ENCODE peak calls at places on chromosomes 3 and 15, in six cellular contexts. One of them, this sample, is unnamed.

GRCh38 chr15:83992356-83993031 is 243.1 kb upstream of the GOLGA6L4 start:
- DNase-seq in endothelial cell: no peak
- DNase-seq in neural crest cell: no peak
- DNase-seq in activated CD8-positive, alpha-beta T cell treated with anti-CD3 and anti-CD28 coated beads for 36 hours: no peak
- DNase-seq in ovary: no peak
- DNase-seq in CD4-positive, alpha-beta T cell: no peak
- DNase-seq in this sample: no peak

GRCh38 chr15:27701956-27702355 is 397.2 kb downstream of the OCA2 start:
- DNase-seq in activated CD8-positive, alpha-beta T cell treated with anti-CD3 and anti-CD28 coated beads for 36 hours: no peak
- DNase-seq in neural crest cell: no peak
- DNase-seq in ovary: no peak
- DNase-seq in CD4-positive, alpha-beta T cell: no peak
- DNase-seq in endothelial cell: no peak
- DNase-seq in this sample: no peak

GRCh38 chr15:45355860-45356259 is 22.5 kb downstream of the GATM start:
- DNase-seq in CD4-positive, alpha-beta T cell: no peak
- DNase-seq in activated CD8-positive, alpha-beta T cell treated with anti-CD3 and anti-CD28 coated beads for 36 hours: no peak
- DNase-seq in neural crest cell: no peak
- DNase-seq in endothelial cell: no peak
- DNase-seq in ovary: no peak
- DNase-seq in this sample: no peak

GRCh38 chr3:47394867-47395266 is 14.0 kb downstream of the PTPN23 start:
- DNase-seq in neural crest cell: no peak
- DNase-seq in CD4-positive, alpha-beta T cell: no peak
- DNase-seq in ovary: no peak
- DNase-seq in activated CD8-positive, alpha-beta T cell treated with anti-CD3 and anti-CD28 coated beads for 36 hours: no peak
- DNase-seq in endothelial cell: no peak
- DNase-seq in this sample: no peak

GRCh38 chr3:191412764-191413163 is 48.2 kb upstream of the PYDC2 start:
- DNase-seq in ovary: no peak
- DNase-seq in activated CD8-positive, alpha-beta T cell treated with anti-CD3 and anti-CD28 coated beads for 36 hours: no peak
- DNase-seq in neural crest cell: no peak
- DNase-seq in CD4-positive, alpha-beta T cell: no peak
- DNase-seq in endothelial cell: peak
- DNase-seq in this sample: no peak

GRCh38 chr3:194277547-194278091 is 73.5 kb downstream of the CPN2 start:
- DNase-seq in ovary: peak
- DNase-seq in CD4-positive, alpha-beta T cell: no peak
- DNase-seq in neural crest cell: no peak
- DNase-seq in endothelial cell: no peak
- DNase-seq in activated CD8-positive, alpha-beta T cell treated with anti-CD3 and anti-CD28 coated beads for 36 hours: no peak
- DNase-seq in this sample: no peak

GRCh38 chr3:9193633-9194032 is 55.8 kb downstream of the SRGAP3 start:
- DNase-seq in activated CD8-positive, alpha-beta T cell treated with anti-CD3 and anti-CD28 coated beads for 36 hours: no peak
- DNase-seq in CD4-positive, alpha-beta T cell: no peak
- DNase-seq in endothelial cell: no peak
- DNase-seq in ovary: no peak
- DNase-seq in neural crest cell: no peak
- DNase-seq in this sample: no peak

GRCh38 chr15:66701422-66702034 is 508 bp upstream of the SMAD6 start:
- DNase-seq in neural crest cell: peak
- DNase-seq in activated CD8-positive, alpha-beta T cell treated with anti-CD3 and anti-CD28 coated beads for 36 hours: peak
- DNase-seq in ovary: peak
- DNase-seq in CD4-positive, alpha-beta T cell: no peak
- DNase-seq in endothelial cell: peak
- DNase-seq in this sample: peak

GRCh38 chr3:121834734-121835709 is at the start of the genes EAF2 and IQCB1:
- DNase-seq in ovary: peak
- DNase-seq in endothelial cell: peak
- DNase-seq in activated CD8-positive, alpha-beta T cell treated with anti-CD3 and anti-CD28 coated beads for 36 hours: peak
- DNase-seq in neural crest cell: peak
- DNase-seq in CD4-positive, alpha-beta T cell: peak
- DNase-seq in this sample: peak
- TF ChIP-seq CTCF in ovary: no peak
- TF ChIP-seq CTCF in endothelial cell: no peak
- TF ChIP-seq CTCF in activated CD8-positive, alpha-beta T cell treated with anti-CD3 and anti-CD28 coated beads for 36 hours: no peak
- TF ChIP-seq CTCF in neural crest cell: no peak
- TF ChIP-seq CTCF in CD4-positive, alpha-beta T cell: no peak
- TF ChIP-seq CTCF in this sample: no peak

GRCh38 chr3:26029323-26029722 is 239.4 kb downstream of the OXSM start:
- DNase-seq in activated CD8-positive, alpha-beta T cell treated with anti-CD3 and anti-CD28 coated beads for 36 hours: no peak
- DNase-seq in ovary: no peak
- DNase-seq in endothelial cell: no peak
- DNase-seq in neural crest cell: no peak
- DNase-seq in CD4-positive, alpha-beta T cell: no peak
- DNase-seq in this sample: no peak
- TF ChIP-seq CTCF in activated CD8-positive, alpha-beta T cell treated with anti-CD3 and anti-CD28 coated beads for 36 hours: no peak
- TF ChIP-seq CTCF in ovary: no peak
- TF ChIP-seq CTCF in endothelial cell: no peak
- TF ChIP-seq CTCF in neural crest cell: no peak
- TF ChIP-seq CTCF in CD4-positive, alpha-beta T cell: no peak
- TF ChIP-seq CTCF in this sample: no peak

GRCh38 chr3:68207327-68207726 is 552.9 kb upstream of the SUCLG2 start:
- DNase-seq in CD4-positive, alpha-beta T cell: no peak
- DNase-seq in ovary: no peak
- DNase-seq in activated CD8-positive, alpha-beta T cell treated with anti-CD3 and anti-CD28 coated beads for 36 hours: no peak
- DNase-seq in endothelial cell: no peak
- DNase-seq in neural crest cell: no peak
- DNase-seq in this sample: no peak

GRCh38 chr3:68211637-68212036 is 557.2 kb upstream of the SUCLG2 start:
- DNase-seq in endothelial cell: no peak
- DNase-seq in activated CD8-positive, alpha-beta T cell treated with anti-CD3 and anti-CD28 coated beads for 36 hours: no peak
- DNase-seq in CD4-positive, alpha-beta T cell: no peak
- DNase-seq in ovary: no peak
- DNase-seq in neural crest cell: no peak
- DNase-seq in this sample: no peak

GRCh38 chr3:68206524-68207117 is 552.2 kb upstream of the SUCLG2 start:
- DNase-seq in CD4-positive, alpha-beta T cell: no peak
- DNase-seq in neural crest cell: no peak
- DNase-seq in endothelial cell: no peak
- DNase-seq in ovary: no peak
- DNase-seq in activated CD8-positive, alpha-beta T cell treated with anti-CD3 and anti-CD28 coated beads for 36 hours: no peak
- DNase-seq in this sample: no peak
- TF ChIP-seq CTCF in CD4-positive, alpha-beta T cell: no peak
- TF ChIP-seq CTCF in neural crest cell: no peak
- TF ChIP-seq CTCF in endothelial cell: no peak
- TF ChIP-seq CTCF in ovary: no peak
- TF ChIP-seq CTCF in activated CD8-positive, alpha-beta T cell treated with anti-CD3 and anti-CD28 coated beads for 36 hours: no peak
- TF ChIP-seq CTCF in this sample: peak

GRCh38 chr15:38871638-38872037 is 307.0 kb upstream of the RASGRP1 start:
- DNase-seq in activated CD8-positive, alpha-beta T cell treated with anti-CD3 and anti-CD28 coated beads for 36 hours: no peak
- DNase-seq in neural crest cell: no peak
- DNase-seq in endothelial cell: no peak
- DNase-seq in ovary: no peak
- DNase-seq in CD4-positive, alpha-beta T cell: no peak
- DNase-seq in this sample: no peak
- TF ChIP-seq CTCF in activated CD8-positive, alpha-beta T cell treated with anti-CD3 and anti-CD28 coated beads for 36 hours: no peak
- TF ChIP-seq CTCF in neural crest cell: no peak
- TF ChIP-seq CTCF in endothelial cell: no peak
- TF ChIP-seq CTCF in ovary: no peak
- TF ChIP-seq CTCF in CD4-positive, alpha-beta T cell: no peak
- TF ChIP-seq CTCF in this sample: no peak

GRCh38 chr3:14915636-14916222 is 31.7 kb upstream of the NR2C2 start:
- DNase-seq in CD4-positive, alpha-beta T cell: no peak
- DNase-seq in ovary: no peak
- DNase-seq in neural crest cell: no peak
- DNase-seq in endothelial cell: no peak
- DNase-seq in activated CD8-positive, alpha-beta T cell treated with anti-CD3 and anti-CD28 coated beads for 36 hours: peak
- DNase-seq in this sample: peak
- TF ChIP-seq CTCF in CD4-positive, alpha-beta T cell: peak
- TF ChIP-seq CTCF in ovary: no peak
- TF ChIP-seq CTCF in neural crest cell: no peak
- TF ChIP-seq CTCF in endothelial cell: no peak
- TF ChIP-seq CTCF in activated CD8-positive, alpha-beta T cell treated with anti-CD3 and anti-CD28 coated beads for 36 hours: no peak
- TF ChIP-seq CTCF in this sample: peak

This sample was measured in GM13976.